ENCODE peak calls at places on chromosome 2, in four cellular contexts. J, G, N and C are unnamed samples.

GRCh38 chr2:143422681-143423080 is 293.5 kb downstream of the ARHGAP15 start:
- DNase-seq in J (no peak), G (no peak), N (no peak), C (no peak)

GRCh38 chr2:202508686-202509085 is 126.1 kb upstream of the FAM117B start:
- DNase-seq in J (no peak), G (no peak), N (no peak), C (no peak)

GRCh38 chr2:235378261-235378660 is 115.6 kb upstream of the AGAP1 start:
- DNase-seq in J (no peak), G (no peak), N (no peak), C (no peak)

GRCh38 chr2:23220687-23221086 is 164.3 kb upstream of the KLHL29 start:
- DNase-seq in J (no peak), G (no peak), N (no peak), C (no peak)

GRCh38 chr2:153145470-153145869 is 333.1 kb downstream of the RPRM start:
- DNase-seq in J (no peak), G (no peak), N (no peak), C (no peak)

GRCh38 chr2:46202453-46202852 is 94.8 kb upstream of the EPAS1 start:
- DNase-seq in J (no peak), G (no peak), N (no peak), C (no peak)

GRCh38 chr2:236166157-236166780 is 1.9 kb downstream of the GBX2 start:
- DNase-seq in J (no peak), G (no peak), N (no peak), C (no peak)

GRCh38 chr2:71101656-71102055 is 28.4 kb downstream of the MCEE start:
- DNase-seq in J (no peak), G (peak; percentile 50), N (no peak), C (no peak)

GRCh38 chr2:43169091-43169936 is 57.1 kb downstream of the ZFP36L2 start:
- DNase-seq in J (no peak), G (no peak), N (peak; percentile 77), C (no peak)

GRCh38 chr2:190984595-190984994 is 29.4 kb downstream of the STAT1 start:
- DNase-seq in J (no peak), G (no peak), N (no peak), C (no peak)

GRCh38 chr2:85131116-85131515 is 2.1 kb upstream of the TCF7L1 start:
- DNase-seq in J (no peak), G (peak; percentile 37), N (no peak), C (no peak)

GRCh38 chr2:15826273-15826717 is 114.1 kb upstream of the MYCN start:
- DNase-seq in J (no peak), G (no peak), N (no peak), C (no peak)

GRCh38 chr2:85076618-85077274 is 56.4 kb upstream of the TCF7L1 start:
- DNase-seq in J (no peak), G (no peak), N (no peak), C (no peak)

GRCh38 chr2:240836781-240837467 is 16.9 kb upstream of the KIF1A start:
- DNase-seq in J (no peak), G (no peak), N (no peak), C (no peak)

GRCh38 chr2:52193804-52194203 is 1161.9 kb upstream of the NRXN1 start:
- DNase-seq in J (no peak), G (no peak), N (no peak), C (no peak)

GRCh38 chr2:202221873-202222272 is 16.5 kb downstream of the SUMO1 start:
- DNase-seq in J (peak; percentile 83), G (no peak), N (no peak), C (no peak)

GRCh38 chr2:101630224-101630949 is 67.1 kb upstream of the MAP4K4 start:
- DNase-seq in J (no peak), G (peak; percentile 21), N (no peak), C (no peak)

DNA sequence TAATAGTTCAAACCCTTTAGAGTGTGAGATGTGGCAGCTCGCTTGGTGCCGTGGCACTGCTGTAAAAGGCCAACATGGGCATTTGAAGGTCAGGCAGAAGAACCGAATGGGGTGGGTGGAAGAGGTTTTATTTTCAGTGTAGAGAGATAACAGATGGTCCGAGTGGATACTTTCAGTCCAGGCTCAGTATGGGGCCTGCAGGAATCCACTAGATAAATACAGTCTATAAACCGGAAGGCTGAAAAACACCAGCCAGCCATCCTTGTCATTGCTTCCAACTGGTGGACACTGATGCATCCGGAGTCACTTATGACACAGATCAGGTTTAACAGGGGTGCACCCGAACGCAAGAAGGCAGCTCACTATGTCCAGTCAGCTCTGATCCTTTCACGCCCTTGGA is 55.7 kb upstream of the AMMECR1L start:
- DNase-seq in J (no peak), G (no peak), N (no peak), C (no peak)
- TF ChIP-seq SP1 in J (no peak), G (no peak), N (no peak), C (no peak)

GRCh38 chr2:20667531-20668401 is 822 bp downstream of the GDF7 start:
- DNase-seq in J (no peak), G (no peak), N (no peak), C (peak; percentile 28)
- TF ChIP-seq FOXK2 in J (no peak), G (no peak), N (no peak), C (no peak)

GRCh38 chr2:20666364-20667150 is at the start of gene GDF7:
- DNase-seq in J (peak; percentile 44), G (peak; percentile 46), N (no peak), C (peak; percentile 80)
- TF ChIP-seq SP1 in J (no peak), G (no peak), N (no peak), C (no peak)

DNA sequence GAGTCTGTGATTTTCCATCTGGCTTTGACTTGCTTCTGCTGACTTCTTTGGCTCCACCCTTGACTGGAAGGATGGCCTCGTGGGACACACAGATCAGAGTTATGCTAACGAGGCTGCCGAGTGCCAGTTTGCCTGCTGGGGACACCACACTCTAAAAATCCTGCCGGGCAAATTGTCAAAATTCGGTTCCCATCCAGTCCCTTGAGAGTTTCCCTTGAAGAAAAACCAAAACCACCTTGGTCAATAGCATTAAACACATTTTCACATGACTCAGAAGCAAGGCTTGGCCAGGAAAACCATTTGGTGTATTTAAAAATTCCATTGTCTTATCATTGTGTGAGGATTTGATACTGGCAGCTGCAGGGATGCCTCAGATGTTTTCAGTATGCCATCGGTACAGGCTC is 41.4 kb downstream of the KCNE4 start:
- DNase-seq in J (no peak), G (no peak), N (no peak), C (no peak)
- TF ChIP-seq FOXK2 in J (no peak), G (no peak), N (no peak), C (no peak)

DNA sequence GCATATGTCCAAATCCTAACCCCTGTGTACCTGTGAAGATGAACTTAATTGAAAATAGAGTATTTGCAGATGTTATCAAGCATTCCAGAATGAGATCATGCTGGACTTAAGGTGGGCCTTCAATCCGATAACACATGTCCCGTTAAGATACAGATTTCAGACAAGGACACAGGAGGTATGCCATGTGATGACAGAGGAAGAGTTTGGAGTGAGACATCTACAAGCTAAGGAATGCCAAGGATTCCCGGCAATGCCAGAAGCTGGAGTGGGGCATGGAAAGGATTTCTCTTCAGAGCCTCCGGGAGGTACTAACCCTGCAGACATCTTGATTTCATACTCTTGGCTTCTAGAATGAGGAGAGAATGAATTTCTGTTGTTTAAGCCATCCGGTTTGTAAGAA is 231.7 kb downstream of the ALK start:
- DNase-seq in J (no peak), G (no peak), N (no peak), C (no peak)
- TF ChIP-seq SP1 in J (no peak), G (no peak), N (no peak), C (no peak)

GRCh38 chr2:165837122-165837521 is 43.1 kb upstream of the GALNT3 start:
- DNase-seq in J (no peak), G (no peak), N (no peak), C (no peak)
- TF ChIP-seq FOXK2 in J (no peak), G (no peak), N (no peak), C (no peak)

GRCh38 chr2:33812707-33813106 is 213.6 kb upstream of the FAM98A start:
- DNase-seq in J (no peak), G (no peak), N (no peak), C (no peak)
- TF ChIP-seq SP1 in J (no peak), G (no peak), N (no peak), C (no peak)

DNA sequence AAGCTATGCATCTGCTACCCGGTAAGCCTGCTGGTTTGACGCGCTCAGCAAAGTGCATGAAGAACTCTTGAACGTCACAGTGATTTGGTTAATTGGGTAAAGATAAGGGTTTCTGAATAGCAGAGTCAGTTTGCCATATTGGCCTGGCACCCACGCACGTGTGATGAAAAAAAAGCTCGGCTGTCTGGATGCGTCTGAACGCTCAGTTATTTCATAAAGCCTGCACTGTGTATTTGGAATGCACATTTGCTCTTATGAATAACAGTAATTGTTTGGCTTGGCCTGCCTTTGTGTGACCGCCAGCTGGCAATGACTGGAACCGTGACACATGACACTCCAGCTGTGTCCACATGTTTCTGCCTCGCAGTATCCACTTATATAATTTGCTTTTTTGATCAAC is 129.2 kb upstream of the MEIS1 start:
- DNase-seq in J (no peak), G (no peak), N (no peak), C (no peak)
- TF ChIP-seq FOXK2 in J (no peak), G (no peak), N (no peak), C (no peak)